ENCODE peak calls at places on chromosomes 11 and 22, in nine cellular contexts. T, J, M, E, W, C, L, F and S are unnamed samples.

GRCh38 chr11:125378596-125378995 is 117.5 kb downstream of the FEZ1 start:
- DNase-seq in C (no peak), L (no peak), J (no peak), W (no peak), M (no peak), T (no peak), E (no peak), F (no peak), S (no peak)

GRCh38 chr22:16915711-16916110 is 90.5 kb upstream of the XKR3 start:
- DNase-seq in W (no peak), E (no peak), F (no peak), T (no peak), L (no peak), J (peak; percentile 8), M (no peak), C (peak; percentile 36), S (no peak)

GRCh38 chr11:116421529-116422185 is 351.1 kb downstream of the BUD13 start:
- DNase-seq in E (no peak), M (no peak), T (no peak), C (no peak), L (no peak), W (no peak), F (no peak), J (no peak), S (no peak)

GRCh38 chr11:86464509-86465221 is 90.0 kb downstream of the CCDC81 start:
- DNase-seq in W (peak; percentile 53), T (no peak), C (no peak), L (no peak), F (no peak), J (no peak), E (no peak), M (peak; percentile 56), S (no peak)

GRCh38 chr11:12973529-12974181 is 35.5 kb upstream of the RASSF10 start:
- DNase-seq in M (no peak), C (no peak), E (no peak), F (no peak), W (no peak), J (no peak), T (peak; percentile 28), L (no peak), S (no peak)

GRCh38 chr11:81432333-81432732 is 1301.3 kb downstream of the FAM181B start:
- DNase-seq in E (no peak), L (no peak), W (no peak), M (no peak), J (no peak), C (no peak), F (no peak), T (no peak), S (no peak)

GRCh38 chr11:66277475-66278391 is at the start of gene CNIH2:
- DNase-seq in F (no peak), L (peak; percentile 32), E (peak; percentile 73), C (peak; percentile 41), T (no peak), M (peak; percentile 70), W (no peak), J (no peak), S (peak; percentile 47)

GRCh38 chr11:117096140-117096972 is 1.9 kb downstream of the SIK3 start:
- DNase-seq in T (peak; percentile 28), C (peak; percentile 43), E (peak; percentile 67), M (no peak), F (peak; percentile 84), L (peak; percentile 23), W (peak; percentile 41), J (no peak), S (peak; percentile 52)

GRCh38 chr22:17694193-17694592 is 55.6 kb downstream of the BCL2L13 start:
- DNase-seq in F (no peak), L (no peak), M (no peak), J (no peak), C (no peak), W (no peak), E (no peak), T (no peak), S (no peak)

GRCh38 chr22:48836673-48837340 is 990.9 kb downstream of the BRD1 start:
- DNase-seq in F (no peak), J (no peak), M (no peak), C (no peak), L (no peak), E (no peak), T (no peak), W (no peak), S (no peak)

GRCh38 chr22:40183029-40183581 is 5.4 kb downstream of the TNRC6B start:
- DNase-seq in E (peak; percentile 23), C (no peak), F (no peak), T (peak; percentile 90), J (no peak), M (no peak), W (peak; percentile 72), L (no peak), S (peak; percentile 33)

GRCh38 chr11:63839508-63840355 is 822 bp downstream of the MARK2 start:
- DNase-seq in E (peak; percentile 66), F (no peak), C (peak; percentile 50), W (no peak), L (no peak), T (no peak), J (no peak), M (peak; percentile 29), S (peak; percentile 55)

GRCh38 chr22:24460418-24461089 is 33.2 kb downstream of the ADORA2A start:
- DNase-seq in J (no peak), L (no peak), T (peak; percentile 38), W (no peak), C (peak; percentile 38), F (peak; percentile 40), E (no peak), M (no peak), S (no peak)

GRCh38 chr22:37996515-37997246 is 12.3 kb upstream of the SOX10 start:
- DNase-seq in W (no peak), J (no peak), M (no peak), T (no peak), F (no peak), E (no peak), C (no peak), L (no peak), S (no peak)

GRCh38 chr22:50710886-50711285 is 27.1 kb upstream of the ACR start:
- DNase-seq in M (no peak), W (no peak), E (no peak), T (no peak), F (no peak), J (no peak), L (no peak), C (no peak), S (no peak)

GRCh38 chr11:114348200-114349191 is 51.8 kb downstream of the C11orf71 start:
- DNase-seq in E (peak; percentile 55), T (peak; percentile 85), J (no peak), W (no peak), L (no peak), C (peak; percentile 42), F (no peak), M (peak; percentile 53), S (peak; percentile 49)

GRCh38 chr11:1226981-1227550 is 4.2 kb downstream of the MUC5B start:
- DNase-seq in F (peak; percentile 82), E (no peak), L (no peak), W (no peak), C (no peak), J (no peak), T (no peak), M (no peak), S (peak; percentile 8)

GRCh38 chr11:110028904-110029303 is 64.3 kb upstream of the ZC3H12C start:
- DNase-seq in F (no peak), J (no peak), L (no peak), M (peak; percentile 4), T (no peak), W (no peak), C (no peak), E (no peak), S (no peak)

GRCh38 chr11:64863381-64864060 is 14.9 kb downstream of the EHD1 start:
- DNase-seq in L (no peak), T (peak; percentile 51), J (no peak), E (no peak), C (no peak), M (no peak), W (no peak), F (no peak), S (no peak)

GRCh38 chr11:1679881-1680280 is 17.1 kb upstream of the KRTAP5-6 start:
- DNase-seq in T (no peak), F (peak; percentile 68), M (no peak), W (no peak), C (no peak), L (no peak), J (no peak), E (no peak), S (no peak)

GRCh38 chr11:130774703-130775102 is 141.6 kb downstream of the SNX19 start:
- DNase-seq in J (no peak), C (no peak), E (no peak), L (no peak), M (no peak), W (no peak), T (no peak), F (no peak), S (no peak)

GRCh38 chr22:48270731-48271130 is 1508.3 kb downstream of the TBC1D22A start:
- DNase-seq in M (no peak), C (no peak), W (no peak), J (no peak), L (no peak), F (no peak), E (no peak), T (no peak), S (no peak)

GRCh38 chr22:44583076-44583760 is 85.2 kb upstream of the RTL6 start:
- DNase-seq in E (no peak), F (peak; percentile 66), J (no peak), W (peak; percentile 45), T (peak; percentile 40), M (peak; percentile 3), L (no peak), C (no peak), S (no peak)

GRCh38 chr11:134277176-134278001 is 1.2 kb downstream of the GLB1L3 start:
- DNase-seq in F (peak; percentile 67), M (no peak), C (no peak), L (no peak), J (no peak), E (no peak), W (no peak), T (no peak), S (no peak)

GRCh38 chr11:125261471-125262087 is 97.0 kb downstream of the PKNOX2 start:
- DNase-seq in J (no peak), W (no peak), E (no peak), L (no peak), T (no peak), M (no peak), F (no peak), C (no peak), S (no peak)

GRCh38 chr11:94694309-94695060 is 73.7 kb upstream of the AMOTL1 start:
- DNase-seq in E (no peak), W (no peak), M (no peak), T (no peak), L (no peak), F (no peak), J (no peak), C (no peak), S (no peak)

GRCh38 chr11:71477637-71478011 is 24.6 kb downstream of the NADSYN1 start:
- DNase-seq in M (no peak), J (no peak), F (no peak), T (no peak), C (no peak), E (no peak), L (no peak), W (no peak), S (no peak)

GRCh38 chr22:22418163-22418549 is 90.4 kb downstream of the ZNF280B start:
- DNase-seq in T (no peak), C (no peak), M (no peak), L (no peak), W (no peak), E (no peak), F (peak; percentile 23), J (no peak), S (no peak)

GRCh38 chr11:1295086-1295485 is 14.3 kb downstream of the TOLLIP start:
- DNase-seq in E (no peak), T (no peak), F (peak; percentile 46), C (no peak), J (no peak), W (no peak), L (no peak), M (no peak), S (peak; percentile 7)

GRCh38 chr11:125275905-125276634 is 111.5 kb downstream of the PKNOX2 start:
- DNase-seq in L (no peak), E (no peak), T (peak; percentile 69), W (peak; percentile 0), F (no peak), J (no peak), M (peak; percentile 29), C (no peak), S (no peak)

GRCh38 chr22:46088541-46089311 is 61.6 kb upstream of the PPARA start:
- DNase-seq in L (no peak), W (no peak), T (peak; percentile 70), E (no peak), M (no peak), J (no peak), C (no peak), F (peak; percentile 90), S (no peak)